ENCODE peak calls at places on chromosomes 1 and 21, in five cellular contexts. Z is H1, K is K562, F is HCT116, O is HepG2. S is an unnamed sample.

GRCh38 chr1:109470245-109470644 is 3.9 kb downstream of the SYPL2 start:
- DNase-seq in O (no peak), Z (no peak), F (no peak), K (peak), S (no peak)

GRCh38 chr1:37234941-37235418 is 200.7 kb upstream of the GRIK3 start:
- DNase-seq in Z (no peak), O (no peak), K (no peak), F (no peak), S (peak)

GRCh38 chr1:203167026-203167912 is 8.4 kb downstream of the MYBPH start:
- DNase-seq in K (no peak), O (no peak), F (no peak), Z (no peak), S (no peak)

GRCh38 chr1:64203420-64203819 is at the start of gene UBE2U:
- DNase-seq in O (no peak), Z (no peak), F (no peak), K (peak), S (no peak)

GRCh38 chr21:24375201-24375600 is 1232.1 kb downstream of the MRPL39 start:
- DNase-seq in F (no peak), O (no peak), K (no peak), Z (no peak), S (no peak)

GRCh38 chr1:53114090-53114489 is 28.3 kb downstream of the SLC1A7 start:
- DNase-seq in K (no peak), F (no peak), Z (no peak), O (no peak), S (no peak)

GRCh38 chr1:178133291-178133989 is 39.5 kb downstream of the RASAL2 start:
- DNase-seq in Z (no peak), O (no peak), F (no peak), K (no peak), S (no peak)

GRCh38 chr1:204495078-204495753 is 611 bp upstream of the PIK3C2B start:
- DNase-seq in F (no peak), O (no peak), Z (no peak), K (no peak), S (peak)

GRCh38 chr1:161427733-161428516 is 60.2 kb upstream of the CFAP126 start:
- DNase-seq in Z (no peak), K (peak), O (peak), F (peak), S (peak)

GRCh38 chr1:161258439-161259386 is at the start of gene PCP4L1:
- DNase-seq in K (no peak), Z (peak), F (no peak), O (no peak), S (peak)

GRCh38 chr1:38328278-38329035 is 281.9 kb upstream of the POU3F1 start:
- DNase-seq in O (no peak), F (no peak), Z (no peak), K (no peak), S (no peak)

GRCh38 chr1:15212216-15212988 is 34.6 kb upstream of the FHAD1 start:
- DNase-seq in K (no peak), O (no peak), F (no peak), Z (no peak), S (no peak)

GRCh38 chr1:42173155-42173933 is 8.8 kb upstream of the GUCA2A start:
- DNase-seq in K (peak), Z (no peak), O (peak), F (no peak), S (peak)

GRCh38 chr1:20361805-20362381 is 71.2 kb downstream of the VWA5B1 start:
- DNase-seq in Z (peak), F (peak), O (peak), K (peak), S (no peak)

GRCh38 chr1:8727809-8728213 is 89.6 kb downstream of the RERE start:
- DNase-seq in F (no peak), Z (no peak), O (no peak), K (no peak), S (no peak)

GRCh38 chr1:1132928-1133750 is 17.2 kb upstream of the C1orf159 start:
- DNase-seq in Z (no peak), F (no peak), O (no peak), K (no peak), S (no peak)

GRCh38 chr1:185789846-185790735 is 55.9 kb downstream of the HMCN1 start:
- DNase-seq in Z (no peak), O (no peak), K (no peak), F (no peak), S (no peak)

GRCh38 chr1:217135987-217136894 is 413.0 kb upstream of the ESRRG start:
- DNase-seq in K (no peak), O (no peak), F (no peak), Z (no peak), S (no peak)

GRCh38 chr1:28516518-28516956 is 10.7 kb downstream of the RCC1 start:
- DNase-seq in F (no peak), K (no peak), Z (no peak), O (no peak), S (no peak)

DNA sequence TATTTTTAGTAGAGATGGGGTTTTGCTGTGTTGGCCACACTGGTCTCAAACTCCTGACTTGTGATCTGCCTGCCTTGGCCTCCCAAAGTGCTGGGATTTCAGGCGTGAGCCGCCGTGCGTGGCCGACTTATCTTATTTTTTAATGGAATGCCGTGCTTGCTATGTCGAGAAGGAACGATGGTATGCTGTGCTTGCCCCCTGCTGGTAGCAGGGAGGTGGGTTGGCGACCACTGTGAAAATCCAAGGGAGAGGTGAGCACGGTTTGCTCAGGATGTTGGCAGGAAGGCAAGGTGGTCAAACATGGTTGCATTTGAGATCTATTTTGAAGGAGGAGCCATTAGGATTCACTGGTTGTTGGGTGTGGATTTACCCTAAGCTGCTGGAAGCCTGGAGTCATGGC is 45.8 kb upstream of the RCC2 start:
- DNase-seq in F (no peak), O (no peak), Z (peak), K (peak), S (no peak)
- TF ChIP-seq ZNF274 in F (no peak), O (no peak), Z (no peak), K (no peak), S (no peak)

GRCh38 chr1:119504831-119505230 is 2.2 kb upstream of the HSD3B1 start:
- DNase-seq in F (no peak), Z (no peak), K (no peak), O (no peak), S (no peak)

GRCh38 chr1:119510046-119510445 is 3.0 kb downstream of the HSD3B1 start:
- DNase-seq in F (no peak), Z (no peak), K (no peak), O (no peak), S (no peak)

DNA sequence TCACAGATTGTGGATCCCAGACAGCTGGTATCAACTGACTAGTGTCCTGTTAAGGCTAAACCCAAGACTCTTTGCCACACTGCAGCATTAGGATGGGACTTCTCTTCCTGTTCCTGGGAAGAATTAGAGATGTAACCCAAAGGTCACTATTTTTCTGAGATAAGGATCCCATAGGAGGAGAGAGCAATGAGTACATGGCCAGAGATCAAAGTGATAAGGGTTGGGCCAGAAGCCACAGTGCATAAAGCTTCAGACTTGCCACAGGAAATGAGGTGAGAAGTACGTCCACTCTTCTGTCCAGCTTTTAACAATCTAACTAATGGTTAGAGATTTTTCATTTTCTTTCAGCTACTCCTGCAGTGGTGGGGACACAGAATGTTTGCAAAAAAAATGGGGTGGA is at the start of gene HSD3B1:
- DNase-seq in K (no peak), O (no peak), Z (no peak), F (no peak), S (no peak)
- TF ChIP-seq ZNF274 in K (no peak), O (no peak), Z (no peak), F (no peak), S (no peak)

GRCh38 chr1:39729030-39729429 is 9.7 kb upstream of the PPIE start:
- DNase-seq in O (no peak), F (no peak), K (no peak), Z (no peak), S (no peak)

GRCh38 chr1:39729842-39730241 is 8.8 kb upstream of the PPIE start:
- DNase-seq in F (no peak), K (no peak), O (no peak), Z (no peak), S (no peak)

GRCh38 chr1:39733161-39733560 is 5.5 kb upstream of the PPIE start:
- DNase-seq in O (no peak), Z (no peak), K (no peak), F (no peak), S (no peak)

GRCh38 chr1:39735731-39736130 is 3.0 kb upstream of the PPIE start:
- DNase-seq in F (no peak), K (no peak), Z (no peak), O (no peak), S (no peak)

DNA sequence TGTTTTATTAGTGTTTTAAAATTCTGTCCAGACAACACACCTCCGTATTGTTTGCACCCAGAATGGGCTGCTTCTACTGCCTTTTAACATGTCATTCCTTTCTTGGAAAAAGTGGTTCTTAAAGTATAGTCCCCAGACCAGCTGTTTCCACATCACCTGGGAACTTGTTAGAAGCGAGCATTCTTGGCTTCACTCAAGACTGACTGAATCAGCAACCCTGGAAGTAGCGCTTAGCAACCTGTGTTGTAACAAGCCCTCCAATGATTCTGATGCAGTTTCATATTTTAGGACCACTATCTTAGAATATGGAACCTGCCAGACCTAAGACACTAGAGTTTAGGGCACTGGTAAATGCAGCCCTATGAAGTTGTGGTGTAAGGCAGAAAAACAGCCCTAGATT is 6.0 kb upstream of the PPIE start:
- DNase-seq in K (no peak), O (no peak), Z (no peak), F (no peak), S (no peak)
- TF ChIP-seq ZNF274 in K (no peak), O (no peak), Z (no peak), F (no peak), S (no peak)

DNA sequence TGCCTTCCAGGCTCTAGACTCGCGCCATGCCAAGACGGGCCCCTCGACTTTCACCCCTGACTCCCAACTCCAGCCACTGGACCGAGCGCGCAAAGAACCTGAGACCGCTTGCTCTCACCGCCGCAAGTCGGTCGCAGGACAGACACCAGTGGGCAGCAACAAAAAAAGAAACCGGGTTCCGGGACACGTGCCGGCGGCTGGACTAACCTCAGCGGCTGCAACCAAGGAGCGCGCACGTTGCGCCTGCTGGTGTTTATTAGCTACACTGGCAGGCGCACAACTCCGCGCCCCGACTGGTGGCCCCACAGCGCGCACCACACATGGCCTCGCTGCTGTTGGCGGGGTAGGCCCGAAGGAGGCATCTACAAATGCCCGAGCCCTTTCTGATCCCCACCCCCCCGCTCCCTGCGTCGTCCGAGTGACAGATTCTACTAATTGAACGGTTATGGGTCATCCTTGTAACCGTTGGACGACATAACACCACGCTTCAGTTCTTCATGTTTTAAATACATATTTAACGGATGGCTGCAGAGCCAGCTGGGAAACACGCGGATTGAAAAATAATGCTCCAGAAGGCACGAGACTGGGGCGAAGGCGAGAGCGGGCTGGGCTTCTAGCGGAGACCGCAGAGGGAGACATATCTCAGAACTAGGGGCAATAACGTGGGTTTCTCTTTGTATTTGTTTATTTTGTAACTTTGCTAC is 2.0 kb upstream of the OLIG2 start:
- DNase-seq in K (no peak), Z (no peak), F (no peak), O (no peak), S (no peak)
- TF ChIP-seq ZNF274 in K (no peak), Z (no peak), F (no peak), O (no peak), S (no peak)